ENCODE peak calls at places on chromosome 1, in five cellular contexts. One of them, this sample, is unnamed.

GRCh38 chr1:48671578-48671977 is 105.1 kb downstream of the BEND5 start:
- DNase-seq in endothelial cell of umbilical vein: no peak
- DNase-seq in fibroblast of lung: no peak
- DNase-seq in neural progenitor cell: no peak
- DNase-seq in HCT116: no peak
- DNase-seq in this sample: no peak

GRCh38 chr1:234885601-234886000 is 243.0 kb downstream of the TOMM20 start:
- DNase-seq in HCT116: no peak
- DNase-seq in neural progenitor cell: no peak
- DNase-seq in endothelial cell of umbilical vein: no peak
- DNase-seq in fibroblast of lung: no peak
- DNase-seq in this sample: no peak

GRCh38 chr1:170685166-170685565 is 21.2 kb downstream of the PRRX1 start:
- DNase-seq in endothelial cell of umbilical vein: no peak
- DNase-seq in neural progenitor cell: no peak
- DNase-seq in fibroblast of lung: peak; percentile 81
- DNase-seq in HCT116: no peak
- DNase-seq in this sample: no peak

GRCh38 chr1:169381162-169381561 is 13.2 kb downstream of the BLZF1 start:
- DNase-seq in fibroblast of lung: no peak
- DNase-seq in neural progenitor cell: no peak
- DNase-seq in HCT116: no peak
- DNase-seq in endothelial cell of umbilical vein: no peak
- DNase-seq in this sample: no peak

GRCh38 chr1:214739621-214740238 is 136.7 kb downstream of the CENPF start:
- DNase-seq in endothelial cell of umbilical vein: no peak
- DNase-seq in fibroblast of lung: no peak
- DNase-seq in HCT116: no peak
- DNase-seq in neural progenitor cell: no peak
- DNase-seq in this sample: no peak

GRCh38 chr1:52368383-52369172 is 2.6 kb upstream of the CC2D1B start:
- DNase-seq in endothelial cell of umbilical vein: peak; percentile 48
- DNase-seq in neural progenitor cell: peak; percentile 88
- DNase-seq in HCT116: peak; percentile 48
- DNase-seq in fibroblast of lung: peak; percentile 46
- DNase-seq in this sample: peak; percentile 87

GRCh38 chr1:16351449-16351993 is 759 bp downstream of the FBXO42 start:
- DNase-seq in HCT116: no peak
- DNase-seq in endothelial cell of umbilical vein: peak; percentile 58
- DNase-seq in fibroblast of lung: peak; percentile 31
- DNase-seq in neural progenitor cell: peak; percentile 34
- DNase-seq in this sample: peak; percentile 31

GRCh38 chr1:201637282-201638076 is 98.6 kb downstream of the NAV1 start:
- DNase-seq in fibroblast of lung: no peak
- DNase-seq in neural progenitor cell: no peak
- DNase-seq in endothelial cell of umbilical vein: no peak
- DNase-seq in HCT116: no peak
- DNase-seq in this sample: peak; percentile 68

GRCh38 chr1:43197343-43198127 is 25.4 kb downstream of the CFAP57 start:
- DNase-seq in fibroblast of lung: no peak
- DNase-seq in neural progenitor cell: no peak
- DNase-seq in endothelial cell of umbilical vein: no peak
- DNase-seq in HCT116: no peak
- DNase-seq in this sample: no peak

GRCh38 chr1:161439280-161440232 is 65.7 kb upstream of the FCGR2A start:
- DNase-seq in neural progenitor cell: no peak
- DNase-seq in fibroblast of lung: peak; percentile 34
- DNase-seq in HCT116: no peak
- DNase-seq in endothelial cell of umbilical vein: peak; percentile 9
- DNase-seq in this sample: peak; percentile 23

GRCh38 chr1:92994105-92994712 is 32.9 kb upstream of the DIPK1A start:
- DNase-seq in fibroblast of lung: peak; percentile 72
- DNase-seq in HCT116: peak; percentile 75
- DNase-seq in endothelial cell of umbilical vein: peak; percentile 68
- DNase-seq in neural progenitor cell: peak; percentile 90
- DNase-seq in this sample: peak; percentile 94

GRCh38 chr1:3731543-3731942 is 20.7 kb upstream of the CCDC27 start:
- DNase-seq in neural progenitor cell: no peak
- DNase-seq in HCT116: no peak
- DNase-seq in endothelial cell of umbilical vein: no peak
- DNase-seq in fibroblast of lung: no peak
- DNase-seq in this sample: no peak

GRCh38 chr1:211604548-211604947 is 25.6 kb upstream of the SLC30A1 start:
- DNase-seq in endothelial cell of umbilical vein: no peak
- DNase-seq in neural progenitor cell: no peak
- DNase-seq in fibroblast of lung: no peak
- DNase-seq in HCT116: no peak
- DNase-seq in this sample: no peak

GRCh38 chr1:153774780-153775431 is at the start of gene SLC27A3:
- DNase-seq in endothelial cell of umbilical vein: no peak
- DNase-seq in fibroblast of lung: peak; percentile 52
- DNase-seq in HCT116: peak; percentile 27
- DNase-seq in neural progenitor cell: peak; percentile 58
- DNase-seq in this sample: peak; percentile 79

GRCh38 chr1:24886241-24886640 is 43.8 kb downstream of the RUNX3 start:
- DNase-seq in endothelial cell of umbilical vein: no peak
- DNase-seq in HCT116: no peak
- DNase-seq in fibroblast of lung: no peak
- DNase-seq in neural progenitor cell: no peak
- DNase-seq in this sample: no peak

GRCh38 chr1:108816049-108816882 is 40.6 kb downstream of the AKNAD1 start:
- DNase-seq in neural progenitor cell: peak; percentile 35
- DNase-seq in endothelial cell of umbilical vein: peak; percentile 98
- DNase-seq in fibroblast of lung: peak; percentile 93
- DNase-seq in HCT116: no peak
- DNase-seq in this sample: peak; percentile 83

GRCh38 chr1:111906816-111907215 is 82.7 kb downstream of the KCND3 start:
- DNase-seq in endothelial cell of umbilical vein: no peak
- DNase-seq in HCT116: no peak
- DNase-seq in neural progenitor cell: no peak
- DNase-seq in fibroblast of lung: no peak
- DNase-seq in this sample: no peak

GRCh38 chr1:30907641-30908445 is 715 bp downstream of the SDC3 start:
- DNase-seq in HCT116: no peak
- DNase-seq in neural progenitor cell: no peak
- DNase-seq in fibroblast of lung: no peak
- DNase-seq in endothelial cell of umbilical vein: no peak
- DNase-seq in this sample: peak; percentile 14

GRCh38 chr1:180117764-180118116 is 36.9 kb upstream of the QSOX1 start:
- DNase-seq in fibroblast of lung: peak; percentile 86
- DNase-seq in HCT116: peak; percentile 12
- DNase-seq in neural progenitor cell: no peak
- DNase-seq in endothelial cell of umbilical vein: no peak
- DNase-seq in this sample: no peak

GRCh38 chr1:29966526-29967045 is 730.3 kb downstream of the PTPRU start:
- DNase-seq in HCT116: no peak
- DNase-seq in neural progenitor cell: no peak
- DNase-seq in endothelial cell of umbilical vein: no peak
- DNase-seq in fibroblast of lung: no peak
- DNase-seq in this sample: no peak

GRCh38 chr1:224732367-224733006 is 116.4 kb downstream of the CNIH3 start:
- DNase-seq in neural progenitor cell: no peak
- DNase-seq in fibroblast of lung: no peak
- DNase-seq in endothelial cell of umbilical vein: no peak
- DNase-seq in HCT116: no peak
- DNase-seq in this sample: peak; percentile 55

GRCh38 chr1:66402194-66402593 is 131.8 kb upstream of the SGIP1 start:
- DNase-seq in neural progenitor cell: no peak
- DNase-seq in HCT116: no peak
- DNase-seq in endothelial cell of umbilical vein: no peak
- DNase-seq in fibroblast of lung: no peak
- DNase-seq in this sample: no peak

GRCh38 chr1:5733596-5733995 is 258.6 kb downstream of the NPHP4 start:
- DNase-seq in endothelial cell of umbilical vein: no peak
- DNase-seq in HCT116: no peak
- DNase-seq in fibroblast of lung: no peak
- DNase-seq in neural progenitor cell: no peak
- DNase-seq in this sample: no peak

GRCh38 chr1:23273450-23274133 is 56.3 kb upstream of the HTR1D start:
- DNase-seq in neural progenitor cell: no peak
- DNase-seq in endothelial cell of umbilical vein: peak; percentile 88
- DNase-seq in HCT116: peak; percentile 6
- DNase-seq in fibroblast of lung: peak; percentile 88
- DNase-seq in this sample: peak; percentile 60

GRCh38 chr1:23394176-23394575 is 24.5 kb upstream of the ZNF436 start:
- DNase-seq in neural progenitor cell: no peak
- DNase-seq in HCT116: no peak
- DNase-seq in endothelial cell of umbilical vein: peak; percentile 25
- DNase-seq in fibroblast of lung: peak; percentile 82
- DNase-seq in this sample: peak; percentile 72

GRCh38 chr1:7675431-7676273 is 95.4 kb upstream of the VAMP3 start:
- DNase-seq in endothelial cell of umbilical vein: no peak
- DNase-seq in neural progenitor cell: no peak
- DNase-seq in fibroblast of lung: no peak
- DNase-seq in HCT116: no peak
- DNase-seq in this sample: no peak

GRCh38 chr1:27862671-27863551 is 9.4 kb upstream of the THEMIS2 start:
- DNase-seq in neural progenitor cell: no peak
- DNase-seq in HCT116: no peak
- DNase-seq in endothelial cell of umbilical vein: peak; percentile 49
- DNase-seq in fibroblast of lung: peak; percentile 95
- DNase-seq in this sample: peak; percentile 61

GRCh38 chr1:98903726-98904125 is 100.9 kb downstream of the PLPPR5 start:
- DNase-seq in HCT116: no peak
- DNase-seq in endothelial cell of umbilical vein: no peak
- DNase-seq in fibroblast of lung: peak; percentile 15
- DNase-seq in neural progenitor cell: no peak
- DNase-seq in this sample: no peak

DNA sequence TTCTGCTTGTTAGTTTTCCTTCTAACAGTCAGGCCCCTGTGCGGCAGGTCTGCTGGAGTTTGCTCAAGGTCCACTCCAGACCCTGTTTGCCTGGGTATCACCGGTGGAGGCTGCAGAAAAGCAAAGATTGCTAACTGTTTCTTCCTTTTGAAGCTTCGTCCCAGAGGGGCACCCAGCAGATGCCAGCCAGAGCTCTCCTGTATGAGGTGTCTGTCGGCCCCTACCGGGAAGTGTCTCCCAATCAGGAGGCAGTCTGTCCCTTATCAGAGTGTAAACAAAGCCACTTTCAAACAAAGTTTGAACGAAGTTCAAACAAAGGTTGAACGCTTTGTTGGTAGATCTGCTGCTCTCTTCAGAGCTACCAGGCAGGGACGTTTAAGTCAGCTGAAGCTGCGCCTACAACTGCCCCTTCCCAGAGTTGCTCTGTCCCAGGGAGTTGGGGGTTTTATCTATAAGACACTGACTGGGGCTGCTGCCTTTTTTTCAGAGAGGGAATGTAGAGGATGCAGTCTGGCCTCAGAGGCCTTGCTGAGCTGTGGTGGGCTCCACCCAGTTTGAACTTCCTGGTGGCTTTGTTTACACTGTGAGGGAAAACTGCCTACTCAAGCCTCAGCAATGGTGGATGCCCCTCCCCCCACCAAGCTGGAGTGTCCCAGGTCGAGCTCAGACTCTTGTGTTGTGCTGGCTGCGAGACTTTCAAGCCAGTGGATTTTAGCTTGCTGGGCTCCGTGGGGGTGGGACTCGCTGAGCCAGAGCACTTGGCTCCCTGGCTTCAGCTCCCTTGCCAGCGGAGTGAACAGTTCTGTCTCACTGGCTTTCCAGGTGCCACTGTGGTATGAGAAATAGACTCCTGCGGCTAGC is 401.8 kb downstream of the SRGAP2C start:
- DNase-seq in endothelial cell of umbilical vein: no peak
- DNase-seq in HCT116: no peak
- DNase-seq in neural progenitor cell: peak; percentile 27
- DNase-seq in fibroblast of lung: no peak
- DNase-seq in this sample: peak; percentile 52
- TF ChIP-seq CTCF in endothelial cell of umbilical vein: no peak
- TF ChIP-seq CTCF in HCT116: no peak
- TF ChIP-seq CTCF in neural progenitor cell: no peak
- TF ChIP-seq CTCF in fibroblast of lung: no peak
- TF ChIP-seq CTCF in this sample: no peak

DNA sequence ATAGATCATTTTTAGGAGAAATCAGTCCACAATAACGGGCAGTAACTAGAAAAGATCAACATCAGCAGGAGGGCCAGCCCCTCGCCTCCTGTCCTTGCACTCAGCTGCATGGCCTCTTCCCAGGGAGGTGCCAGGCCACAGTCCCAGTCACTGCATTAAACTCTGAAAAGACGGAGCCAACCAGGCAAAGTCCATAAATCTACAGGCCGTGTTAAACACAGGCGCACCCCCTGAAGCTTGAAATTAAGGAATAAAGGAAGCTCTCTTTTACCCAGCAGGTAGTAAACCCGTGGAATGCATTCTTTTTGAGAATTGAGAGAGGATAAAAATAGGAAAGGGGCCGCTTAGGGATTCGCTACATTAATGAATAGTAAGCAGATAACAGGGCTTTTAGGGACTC is 18.4 kb downstream of the H6PD start:
- DNase-seq in neural progenitor cell: peak; percentile 92
- DNase-seq in fibroblast of lung: no peak
- DNase-seq in endothelial cell of umbilical vein: no peak
- DNase-seq in HCT116: no peak
- DNase-seq in this sample: no peak
- H4K20me1 ChIP-seq in neural progenitor cell: peaks cover 57% of the 10 kb centered on the region
- H4K20me1 ChIP-seq in fibroblast of lung: no peaks in the 10 kb centered on the region
- H4K20me1 ChIP-seq in endothelial cell of umbilical vein: no peaks in the 10 kb centered on the region
- H4K20me1 ChIP-seq in HCT116: no peaks in the 10 kb centered on the region
- H4K20me1 ChIP-seq in this sample: peaks cover 3% of the 10 kb centered on the region

GRCh38 chr1:26360807-26361604 is 7.1 kb upstream of the CRYBG2 start:
- DNase-seq in endothelial cell of umbilical vein: no peak
- DNase-seq in HCT116: no peak
- DNase-seq in neural progenitor cell: no peak
- DNase-seq in fibroblast of lung: no peak
- DNase-seq in this sample: no peak

GRCh38 chr1:26361605-26362122 is 7.7 kb upstream of the CRYBG2 start:
- DNase-seq in fibroblast of lung: no peak
- DNase-seq in neural progenitor cell: no peak
- DNase-seq in HCT116: no peak
- DNase-seq in endothelial cell of umbilical vein: no peak
- DNase-seq in this sample: no peak

GRCh38 chr1:26363549-26364448 is 8.8 kb downstream of the ZNF683 start:
- DNase-seq in fibroblast of lung: peak; percentile 59
- DNase-seq in neural progenitor cell: peak; percentile 93
- DNase-seq in HCT116: peak; percentile 33
- DNase-seq in endothelial cell of umbilical vein: peak; percentile 67
- DNase-seq in this sample: peak; percentile 93

GRCh38 chr1:26360051-26360806 is 6.3 kb upstream of the CRYBG2 start:
- DNase-seq in endothelial cell of umbilical vein: no peak
- DNase-seq in HCT116: no peak
- DNase-seq in fibroblast of lung: no peak
- DNase-seq in neural progenitor cell: peak; percentile 74
- DNase-seq in this sample: peak; percentile 75

DNA sequence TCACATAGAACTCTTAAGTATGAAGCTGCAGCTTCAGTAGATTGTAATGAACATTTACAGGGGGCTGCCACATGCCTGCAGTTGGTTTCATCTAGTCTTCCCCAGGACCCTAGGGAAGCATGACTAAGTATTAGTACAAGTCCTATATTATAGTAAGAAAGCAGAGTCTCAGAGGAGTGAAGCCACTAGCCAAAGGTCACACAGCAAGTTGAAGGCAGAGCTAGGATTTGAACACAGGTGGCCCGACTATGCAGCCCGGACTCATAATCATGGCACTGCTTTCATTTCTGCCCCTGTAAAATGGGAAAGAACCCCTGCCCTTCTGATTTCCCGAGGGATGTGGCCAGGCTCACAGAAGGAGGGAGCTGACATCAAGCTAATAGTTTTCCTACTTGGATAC is 8.4 kb upstream of the CRYBG2 start:
- DNase-seq in fibroblast of lung: no peak
- DNase-seq in HCT116: no peak
- DNase-seq in endothelial cell of umbilical vein: no peak
- DNase-seq in neural progenitor cell: no peak
- DNase-seq in this sample: no peak
- TF ChIP-seq CTCF in fibroblast of lung: no peak
- TF ChIP-seq CTCF in HCT116: no peak
- TF ChIP-seq CTCF in endothelial cell of umbilical vein: no peak
- TF ChIP-seq CTCF in neural progenitor cell: no peak
- TF ChIP-seq CTCF in this sample: no peak

GRCh38 chr1:1835546-1835945 is 55.3 kb downstream of the GNB1 start:
- DNase-seq in fibroblast of lung: no peak
- DNase-seq in neural progenitor cell: no peak
- DNase-seq in endothelial cell of umbilical vein: no peak
- DNase-seq in HCT116: no peak
- DNase-seq in this sample: no peak
- H4K20me1 ChIP-seq in fibroblast of lung: peaks cover 3% of the 10 kb centered on the region
- H4K20me1 ChIP-seq in neural progenitor cell: peaks cover 83% of the 10 kb centered on the region
- H4K20me1 ChIP-seq in endothelial cell of umbilical vein: peaks cover 10% of the 10 kb centered on the region
- H4K20me1 ChIP-seq in HCT116: peaks cover 8% of the 10 kb centered on the region
- H4K20me1 ChIP-seq in this sample: peaks cover 84% of the 10 kb centered on the region